ENCODE peak calls at places on chromosome 16, in ten cellular contexts. T is endothelial cell, Q is BE2C, L is A549, Z is endodermal cell, S is mucosa of descending colon, W is PC-9, E is hepatocyte, D is GM06990, A is spleen. X is an unnamed sample.
A peak's percentile ranks its signal among the peaks of the same experiment; 100 is the strongest.

GRCh38 chr16:69513180-69513966 is 52.4 kb upstream of the NFAT5 start:
- DNase-seq in S (no peak), W (peak; percentile 89), Z (peak; percentile 58), A (no peak), L (no peak), Q (no peak), E (no peak), T (no peak), D (no peak), X (no peak)

GRCh38 chr16:86854058-86854621 is 275.8 kb downstream of the FOXL1 start:
- DNase-seq in E (peak; percentile 62), L (no peak), Q (no peak), D (no peak), Z (no peak), W (no peak), T (no peak), S (no peak), A (peak; percentile 29), X (no peak)

GRCh38 chr16:64990101-64990500 is 131.8 kb downstream of the CDH11 start:
- DNase-seq in W (no peak), E (no peak), Q (no peak), Z (no peak), A (no peak), L (no peak), S (no peak), D (no peak), T (no peak), X (no peak)

GRCh38 chr16:72763927-72764628 is 283.9 kb downstream of the ZFHX3 start:
- DNase-seq in Q (no peak), E (no peak), T (no peak), S (no peak), D (no peak), L (no peak), W (no peak), A (no peak), Z (no peak), X (no peak)

GRCh38 chr16:54193656-54194007 is 93.0 kb downstream of the IRX3 start:
- DNase-seq in D (peak; percentile 41), S (peak; percentile 71), Z (peak; percentile 95), T (peak; percentile 85), W (peak; percentile 84), E (peak; percentile 83), A (peak; percentile 83), Q (peak; percentile 84), L (peak; percentile 47), X (peak; percentile 81)

GRCh38 chr16:50888486-50889261 is 146.8 kb downstream of the CYLD start:
- DNase-seq in L (no peak), Z (no peak), D (no peak), T (no peak), Q (no peak), A (no peak), S (no peak), E (no peak), W (no peak), X (no peak)

GRCh38 chr16:3074860-3075545 is 9.6 kb downstream of the IL32 start:
- DNase-seq in W (no peak), L (no peak), E (no peak), A (peak; percentile 94), Z (no peak), D (peak; percentile 76), Q (no peak), T (no peak), S (peak; percentile 56), X (no peak)

GRCh38 chr16:84281077-84281476 is 13.6 kb upstream of the WFDC1 start:
- DNase-seq in S (no peak), T (no peak), L (no peak), Z (peak; percentile 81), Q (no peak), A (no peak), W (no peak), E (no peak), D (peak; percentile 28), X (no peak)

GRCh38 chr16:82201906-82202305 is 31.9 kb upstream of the MPHOSPH6 start:
- DNase-seq in E (no peak), T (no peak), Q (no peak), L (no peak), Z (no peak), W (no peak), A (no peak), S (no peak), D (no peak), X (peak; percentile 7)

GRCh38 chr16:82197540-82198240 is 27.7 kb upstream of the MPHOSPH6 start:
- DNase-seq in S (no peak), L (no peak), W (no peak), T (no peak), Z (no peak), D (no peak), A (no peak), Q (no peak), E (no peak), X (no peak)

GRCh38 chr16:82199209-82199608 is 29.2 kb upstream of the MPHOSPH6 start:
- DNase-seq in E (no peak), A (no peak), Z (no peak), W (no peak), D (no peak), T (no peak), S (no peak), L (no peak), Q (no peak), X (no peak)

GRCh38 chr16:82203198-82203597 is 33.2 kb upstream of the MPHOSPH6 start:
- DNase-seq in W (no peak), Q (no peak), T (no peak), A (no peak), L (no peak), E (no peak), Z (no peak), S (no peak), D (no peak), X (no peak)
- TF ChIP-seq CTCF in W (no peak), Q (no peak), T (no peak), A (no peak), L (no peak), E (no peak), Z (no peak), S (no peak), D (no peak), X (no peak)

DNA sequence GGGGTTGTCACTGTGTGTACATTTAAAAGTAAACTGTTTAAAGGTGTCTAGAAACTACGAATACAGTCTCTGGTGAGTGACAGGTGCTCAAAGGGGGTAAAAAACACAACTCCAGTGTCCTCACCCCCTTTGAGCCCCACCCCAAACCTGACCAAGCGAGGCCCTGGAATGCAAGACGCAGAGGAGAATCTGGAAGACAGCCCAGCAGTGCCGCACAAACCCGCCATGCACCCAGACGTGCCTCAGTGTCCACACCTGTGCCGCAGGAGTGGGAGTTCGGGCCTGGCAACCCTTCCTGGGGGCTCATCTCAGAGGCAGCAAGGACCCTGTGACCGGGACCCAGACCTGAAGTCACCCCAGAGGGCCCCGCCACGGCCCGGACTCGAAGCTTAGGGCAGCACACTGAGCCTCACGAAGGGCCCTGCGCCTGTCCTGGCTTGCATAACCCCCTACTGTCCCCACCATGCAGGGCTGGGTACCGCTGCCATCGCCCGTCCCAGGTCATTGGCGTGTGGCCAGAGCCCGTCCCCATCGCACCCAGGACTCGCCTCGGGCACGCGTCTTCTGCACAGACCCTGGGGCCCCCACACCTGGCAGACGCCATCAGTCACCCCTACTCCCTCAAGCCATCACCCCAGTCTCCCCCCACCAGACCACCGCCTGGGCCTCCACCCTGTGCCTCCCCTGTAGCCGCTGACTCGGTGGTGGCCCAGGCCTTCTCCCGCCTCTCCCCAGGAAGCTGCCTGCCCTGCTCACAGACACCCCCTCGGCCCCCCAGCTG is 33.0 kb upstream of the ZC3H18 start:
- DNase-seq in T (no peak), Q (peak; percentile 56), S (no peak), Z (no peak), D (no peak), L (peak; percentile 49), W (no peak), A (no peak), E (no peak), X (no peak)
- TF ChIP-seq CTCF in T (no peak), Q (peak; percentile 9), S (no peak), Z (peak; percentile 45), D (no peak), L (no peak), W (no peak), A (no peak), E (no peak), X (no peak)

GRCh38 chr16:67662653-67663010 is 1.9 kb downstream of the PARD6A start:
- DNase-seq in L (no peak), A (no peak), D (no peak), Z (no peak), E (no peak), Q (no peak), S (no peak), W (no peak), T (no peak), X (no peak)

GRCh38 chr16:67661864-67662652 is 1.3 kb downstream of the PARD6A start:
- DNase-seq in D (no peak), E (no peak), A (peak; percentile 84), Q (peak; percentile 17), T (no peak), Z (no peak), S (no peak), W (no peak), L (no peak), X (no peak)

GRCh38 chr16:67663877-67664222 is 2.7 kb downstream of the ENKD1 start:
- DNase-seq in E (no peak), L (no peak), Q (no peak), T (no peak), A (no peak), D (no peak), Z (no peak), W (no peak), S (no peak), X (no peak)

GRCh38 chr16:67664258-67664657 is 2.3 kb downstream of the ENKD1 start:
- DNase-seq in E (no peak), T (no peak), L (no peak), A (no peak), Z (no peak), W (no peak), Q (no peak), D (no peak), S (no peak), X (no peak)

DNA sequence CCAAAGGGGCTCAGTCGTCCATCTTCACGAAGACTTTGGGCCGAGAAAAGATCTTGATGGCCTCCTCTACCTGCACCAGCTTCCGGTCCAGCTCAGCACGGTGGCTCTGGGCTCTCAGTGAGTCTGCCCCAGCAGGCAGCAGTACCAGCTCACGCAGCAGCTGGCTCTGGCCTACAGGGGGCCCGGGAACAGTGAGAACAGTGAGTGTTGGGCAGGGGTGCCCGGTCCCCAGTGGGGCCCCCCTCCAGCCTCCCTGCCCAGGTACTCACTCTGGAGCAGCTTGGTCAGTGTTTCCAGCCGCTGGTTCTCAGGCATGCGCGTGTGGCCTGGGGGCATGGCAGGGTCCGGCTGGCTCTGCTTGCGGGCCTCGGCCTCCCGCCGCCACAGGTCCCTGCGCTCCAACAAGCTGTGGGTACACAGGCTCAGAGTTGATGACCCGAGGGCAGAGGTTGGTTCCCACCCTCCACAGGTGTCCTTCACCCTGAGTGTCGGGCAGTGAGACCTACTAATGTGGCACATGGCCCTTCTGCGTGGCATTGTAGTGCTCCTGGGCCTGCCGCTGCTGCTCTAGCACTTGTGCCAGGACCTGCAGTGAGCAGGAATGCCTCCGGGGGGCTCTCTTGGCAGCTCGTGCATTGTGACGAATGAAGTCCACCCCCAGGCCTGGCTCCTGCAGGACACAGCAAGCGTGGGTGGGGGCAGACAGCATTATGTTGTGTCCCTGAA is 2.6 kb downstream of the PARD6A start:
- DNase-seq in L (peak; percentile 71), S (no peak), Q (peak; percentile 68), T (peak; percentile 71), D (no peak), A (no peak), E (no peak), Z (peak; percentile 89), W (no peak), X (no peak)
- TF ChIP-seq CTCF in L (no peak), S (no peak), Q (peak; percentile 37), T (peak; percentile 49), D (peak; percentile 18), A (no peak), E (no peak), Z (peak; percentile 69), W (peak; percentile 39), X (peak; percentile 22)

DNA sequence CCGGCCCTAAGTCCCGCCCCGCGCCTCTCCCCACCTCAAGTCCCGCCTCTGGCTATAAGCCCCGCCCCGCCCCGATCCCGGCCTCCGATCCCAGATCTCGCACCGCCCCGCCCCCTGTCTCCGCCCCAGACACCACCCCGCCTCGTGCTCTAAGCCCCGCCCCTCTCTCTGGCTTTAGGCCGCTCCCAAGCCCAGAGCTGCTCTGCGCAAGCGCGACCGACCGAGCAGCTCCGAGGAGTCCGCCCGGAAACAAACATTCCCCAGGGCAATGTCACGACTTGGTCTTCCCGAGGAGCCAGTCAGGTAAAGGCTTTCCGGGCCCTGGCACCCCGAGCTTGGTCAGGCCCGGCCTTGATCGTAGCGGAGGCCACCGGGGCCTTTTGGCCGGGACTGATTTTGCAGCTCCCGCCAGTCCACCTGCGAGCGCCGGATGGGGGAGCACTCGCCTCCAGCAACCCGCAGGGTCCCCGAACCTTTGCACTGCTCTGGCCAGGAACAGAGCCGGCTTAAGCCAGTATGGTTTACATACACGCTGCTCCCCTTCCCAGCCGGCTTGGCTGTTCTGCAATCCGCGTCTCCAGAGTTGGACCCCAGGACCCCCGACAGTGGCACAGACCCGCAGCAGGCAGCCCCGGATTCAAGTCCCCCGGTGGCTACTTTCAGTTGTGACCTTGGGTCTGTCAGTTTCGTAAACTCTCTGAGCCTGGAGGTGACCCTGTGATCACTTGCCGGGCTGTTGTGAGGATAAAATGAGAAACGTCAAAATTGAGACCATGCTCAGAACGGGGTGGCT is at the start of gene NUDT7:
- DNase-seq in Z (peak; percentile 100), A (peak; percentile 99), T (peak; percentile 100), W (peak; percentile 70), L (peak; percentile 94), D (peak; percentile 93), Q (peak; percentile 100), S (peak; percentile 100), E (peak; percentile 100), X (peak; percentile 100)
- TF ChIP-seq CTCF in Z (peak; percentile 40), A (no peak), T (no peak), W (no peak), L (peak; percentile 35), D (peak; percentile 58), Q (peak; percentile 13), S (no peak), E (peak; percentile 33), X (no peak)